ENCODE peak calls at places on chromosomes 12 and 14, in four cellular contexts. One of them, this sample, is unnamed.

GRCh38 chr12:26043139-26044006 is 81.5 kb downstream of the BHLHE41 start:
- DNase-seq in WTC11: no peak
- DNase-seq in H1: no peak
- DNase-seq in K562: no peak
- DNase-seq in this sample: no peak

GRCh38 chr12:57342207-57342691 is 88.6 kb downstream of the R3HDM2 start:
- DNase-seq in WTC11: peak; percentile 34
- DNase-seq in H1: peak; percentile 59
- DNase-seq in K562: no peak
- DNase-seq in this sample: peak; percentile 48

GRCh38 chr14:98956616-98957015 is 315.4 kb downstream of the BCL11B start:
- DNase-seq in WTC11: no peak
- DNase-seq in H1: no peak
- DNase-seq in K562: no peak
- DNase-seq in this sample: no peak

GRCh38 chr12:2772370-2772769 is 22.4 kb upstream of the FKBP4 start:
- DNase-seq in WTC11: no peak
- DNase-seq in H1: no peak
- DNase-seq in K562: no peak
- DNase-seq in this sample: no peak

GRCh38 chr14:68404652-68405183 is 388.1 kb downstream of the ZFP36L1 start:
- DNase-seq in WTC11: no peak
- DNase-seq in H1: no peak
- DNase-seq in K562: no peak
- DNase-seq in this sample: no peak

GRCh38 chr12:20588057-20588456 is 107.1 kb upstream of the SLCO1C1 start:
- DNase-seq in WTC11: no peak
- DNase-seq in H1: no peak
- DNase-seq in K562: no peak
- DNase-seq in this sample: peak; percentile 79

GRCh38 chr12:12081836-12082497 is 11.2 kb downstream of the BCL2L14 start:
- DNase-seq in WTC11: no peak
- DNase-seq in H1: peak; percentile 52
- DNase-seq in K562: peak; percentile 32
- DNase-seq in this sample: peak; percentile 67

GRCh38 chr14:50529288-50530179 is 2.8 kb downstream of the MAP4K5 start:
- DNase-seq in WTC11: no peak
- DNase-seq in H1: no peak
- DNase-seq in K562: no peak
- DNase-seq in this sample: no peak

GRCh38 chr12:130070017-130070653 is 92.1 kb upstream of the FZD10 start:
- DNase-seq in WTC11: no peak
- DNase-seq in H1: no peak
- DNase-seq in K562: peak; percentile 75
- DNase-seq in this sample: peak; percentile 49

GRCh38 chr12:14948672-14949071 is 10.3 kb upstream of the ERP27 start:
- DNase-seq in WTC11: no peak
- DNase-seq in H1: no peak
- DNase-seq in K562: no peak
- DNase-seq in this sample: no peak

DNA sequence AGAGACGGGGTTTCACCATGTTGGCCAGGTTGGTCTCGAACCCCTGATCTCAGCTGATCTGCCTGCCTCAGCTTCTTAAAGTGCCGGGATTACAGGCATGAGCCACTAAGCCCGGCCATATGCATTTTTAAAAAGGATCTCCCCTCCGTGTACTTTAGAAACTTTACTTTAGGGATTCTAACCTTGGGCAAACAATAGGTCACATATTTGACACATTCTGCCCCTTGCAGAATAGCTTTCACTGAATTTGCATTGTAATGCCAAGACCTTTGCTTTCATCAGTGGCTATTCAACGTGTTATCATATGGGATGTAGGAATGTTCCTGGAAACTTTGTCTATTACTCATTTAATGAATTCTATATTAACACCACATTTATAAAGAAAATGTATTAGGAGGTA is 11.4 kb upstream of the ANKS1B start:
- DNase-seq in WTC11: no peak
- DNase-seq in H1: no peak
- DNase-seq in K562: no peak
- DNase-seq in this sample: no peak
- TF ChIP-seq TEAD4 in WTC11: no peak
- TF ChIP-seq TEAD4 in H1: no peak
- TF ChIP-seq TEAD4 in K562: no peak
- TF ChIP-seq TEAD4 in this sample: no peak

GRCh38 chr12:27844427-27845090 is 64.5 kb upstream of the MANSC4 start:
- DNase-seq in WTC11: no peak
- DNase-seq in H1: no peak
- DNase-seq in K562: no peak
- DNase-seq in this sample: no peak

GRCh38 chr12:27840229-27840999 is 60.4 kb upstream of the MANSC4 start:
- DNase-seq in WTC11: no peak
- DNase-seq in H1: no peak
- DNase-seq in K562: no peak
- DNase-seq in this sample: no peak

GRCh38 chr12:27838543-27838942 is 58.5 kb upstream of the MANSC4 start:
- DNase-seq in WTC11: no peak
- DNase-seq in H1: no peak
- DNase-seq in K562: no peak
- DNase-seq in this sample: no peak

GRCh38 chr12:27843714-27844245 is 63.7 kb upstream of the MANSC4 start:
- DNase-seq in WTC11: no peak
- DNase-seq in H1: no peak
- DNase-seq in K562: peak; percentile 23
- DNase-seq in this sample: no peak

GRCh38 chr12:27841392-27841882 is 61.4 kb upstream of the MANSC4 start:
- DNase-seq in WTC11: no peak
- DNase-seq in H1: no peak
- DNase-seq in K562: no peak
- DNase-seq in this sample: no peak
- TF ChIP-seq TEAD4 in WTC11: no peak
- TF ChIP-seq TEAD4 in H1: no peak
- TF ChIP-seq TEAD4 in K562: no peak
- TF ChIP-seq TEAD4 in this sample: no peak

DNA sequence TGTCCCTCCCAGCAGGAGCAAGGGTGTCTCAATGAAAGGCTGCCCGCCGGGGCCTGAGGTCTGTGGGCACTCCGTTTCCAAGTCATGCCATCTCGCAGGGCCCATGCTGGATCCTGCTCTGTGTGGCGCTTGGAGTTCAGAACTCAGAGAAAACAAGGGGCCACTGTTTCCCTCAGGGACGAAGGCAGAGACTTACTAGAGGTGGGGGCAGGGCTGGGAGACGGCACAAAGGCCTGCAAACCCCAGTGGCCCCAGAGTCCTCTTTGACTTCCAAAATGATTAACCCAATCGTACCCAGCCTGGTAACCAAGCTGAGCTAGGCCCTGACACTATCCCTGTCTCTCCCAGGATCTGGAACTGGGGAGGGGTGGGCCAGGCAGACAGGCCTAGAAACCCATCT is 95.8 kb downstream of the ITPK1 start:
- DNase-seq in WTC11: no peak
- DNase-seq in H1: no peak
- DNase-seq in K562: no peak
- DNase-seq in this sample: no peak
- TF ChIP-seq TEAD4 in WTC11: no peak
- TF ChIP-seq TEAD4 in H1: no peak
- TF ChIP-seq TEAD4 in K562: no peak
- TF ChIP-seq TEAD4 in this sample: no peak

DNA sequence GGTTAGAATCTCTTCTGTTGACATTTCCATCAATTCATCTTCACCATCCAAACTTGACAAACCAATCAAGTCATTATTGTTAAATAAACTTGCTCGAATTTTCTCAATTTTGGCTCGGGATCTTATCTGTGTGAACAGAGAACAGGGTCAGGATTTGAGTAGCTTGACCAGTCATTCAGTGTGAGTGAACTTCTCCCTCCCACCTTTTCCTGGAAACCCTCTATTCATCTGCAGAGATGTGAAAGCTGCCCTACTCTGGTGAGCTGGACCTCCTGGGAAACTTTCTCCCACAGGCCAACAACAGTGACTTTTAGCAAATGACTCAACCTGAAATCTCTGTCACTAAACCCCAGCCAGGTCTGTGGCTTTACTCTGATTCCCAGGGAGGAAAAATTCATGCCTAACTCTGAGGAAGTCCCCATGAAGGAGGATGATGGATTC is 57.8 kb downstream of the TRAFD1 start:
- DNase-seq in WTC11: no peak
- DNase-seq in H1: no peak
- DNase-seq in K562: no peak
- DNase-seq in this sample: no peak
- TF ChIP-seq TEAD4 in WTC11: no peak
- TF ChIP-seq TEAD4 in H1: no peak
- TF ChIP-seq TEAD4 in K562: no peak
- TF ChIP-seq TEAD4 in this sample: no peak

DNA sequence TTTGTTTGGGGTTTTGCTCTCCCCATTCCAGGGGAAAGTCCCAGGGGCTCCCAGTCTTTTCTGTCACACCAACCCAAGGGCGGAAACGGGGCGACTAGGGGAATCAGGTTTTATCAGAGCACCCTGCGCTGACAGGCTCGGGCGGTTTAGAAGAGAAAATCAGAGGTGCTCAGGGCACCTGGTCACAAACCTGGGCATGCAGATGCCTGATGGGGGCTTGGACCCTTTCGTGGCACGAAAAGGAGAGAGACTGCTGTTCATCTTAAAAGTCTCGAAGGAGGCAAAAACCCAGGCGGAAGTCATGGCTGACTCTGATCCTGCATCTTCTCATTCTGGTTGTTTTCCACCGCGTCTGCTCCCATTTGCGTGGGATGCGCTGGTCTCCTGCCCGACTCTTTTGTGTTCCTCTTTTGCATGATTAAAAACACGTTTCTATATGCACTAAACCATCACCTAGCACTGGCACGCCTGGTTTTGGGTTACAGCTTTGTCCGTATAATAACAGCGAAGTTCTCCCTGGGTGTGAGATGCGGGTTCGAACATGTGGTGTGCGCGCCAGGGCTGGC is 13.2 kb downstream of the OTX2 start:
- DNase-seq in WTC11: peak; percentile 21
- DNase-seq in H1: peak; percentile 64
- DNase-seq in K562: no peak
- DNase-seq in this sample: no peak
- TF ChIP-seq TEAD4 in WTC11: no peak
- TF ChIP-seq TEAD4 in H1: no peak
- TF ChIP-seq TEAD4 in K562: no peak
- TF ChIP-seq TEAD4 in this sample: no peak

DNA sequence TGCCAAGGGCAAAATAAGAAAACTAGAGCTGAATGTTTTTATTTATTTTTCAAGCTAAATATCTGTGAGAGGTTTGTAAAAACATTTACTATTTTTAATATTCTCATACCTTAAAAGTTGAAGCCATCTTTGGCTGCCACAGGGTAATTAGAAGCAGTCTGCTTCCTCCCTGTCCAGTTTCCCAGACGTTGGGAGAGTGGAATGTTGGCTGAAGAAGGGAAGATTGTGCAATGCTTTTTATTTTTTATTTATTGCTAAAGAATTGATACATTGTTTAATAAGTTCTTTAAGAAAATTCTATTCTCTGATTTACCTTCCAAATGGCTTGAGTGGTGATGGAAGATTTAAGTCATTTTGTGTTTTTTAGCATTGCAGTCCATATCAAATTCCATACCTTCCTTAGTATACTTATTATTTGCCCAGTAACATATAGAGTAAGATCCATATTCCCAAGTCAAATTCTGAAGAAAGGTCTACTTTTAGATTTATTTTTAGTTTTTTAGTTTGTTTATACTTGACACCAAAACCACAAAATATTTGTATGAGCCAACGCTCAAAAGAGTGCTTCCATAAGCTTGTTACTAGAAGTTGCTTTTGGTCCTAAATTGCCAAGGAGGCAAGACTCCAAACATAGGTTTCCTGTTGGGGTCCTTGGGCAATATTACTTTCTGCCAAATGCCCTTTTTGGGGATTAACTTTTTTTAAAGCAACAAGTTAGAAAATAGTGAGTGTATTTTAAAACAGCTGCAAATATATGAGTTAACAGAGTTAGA is 124.0 kb upstream of the CPM start:
- DNase-seq in WTC11: no peak
- DNase-seq in H1: no peak
- DNase-seq in K562: no peak
- DNase-seq in this sample: no peak
- TF ChIP-seq TEAD4 in WTC11: no peak
- TF ChIP-seq TEAD4 in H1: no peak
- TF ChIP-seq TEAD4 in K562: no peak
- TF ChIP-seq TEAD4 in this sample: no peak

GRCh38 chr12:40946612-40947194 is 241.4 kb upstream of the PDZRN4 start:
- DNase-seq in WTC11: no peak
- DNase-seq in H1: no peak
- DNase-seq in K562: peak; percentile 32
- DNase-seq in this sample: peak; percentile 17
- TF ChIP-seq TEAD4 in WTC11: no peak
- TF ChIP-seq TEAD4 in H1: no peak
- TF ChIP-seq TEAD4 in K562: no peak
- TF ChIP-seq TEAD4 in this sample: no peak

GRCh38 chr14:104388631-104389325 is 190.8 kb upstream of the C14orf180 start:
- DNase-seq in WTC11: no peak
- DNase-seq in H1: no peak
- DNase-seq in K562: no peak
- DNase-seq in this sample: peak; percentile 36

GRCh38 chr14:104389326-104390220 is 190.0 kb upstream of the C14orf180 start:
- DNase-seq in WTC11: no peak
- DNase-seq in H1: no peak
- DNase-seq in K562: no peak
- DNase-seq in this sample: peak; percentile 38

GRCh38 chr14:104390941-104391901 is 188.3 kb upstream of the C14orf180 start:
- DNase-seq in WTC11: no peak
- DNase-seq in H1: no peak
- DNase-seq in K562: no peak
- DNase-seq in this sample: no peak

GRCh38 chr14:104392001-104392395 is 187.6 kb upstream of the C14orf180 start:
- DNase-seq in WTC11: no peak
- DNase-seq in H1: no peak
- DNase-seq in K562: no peak
- DNase-seq in this sample: no peak

DNA sequence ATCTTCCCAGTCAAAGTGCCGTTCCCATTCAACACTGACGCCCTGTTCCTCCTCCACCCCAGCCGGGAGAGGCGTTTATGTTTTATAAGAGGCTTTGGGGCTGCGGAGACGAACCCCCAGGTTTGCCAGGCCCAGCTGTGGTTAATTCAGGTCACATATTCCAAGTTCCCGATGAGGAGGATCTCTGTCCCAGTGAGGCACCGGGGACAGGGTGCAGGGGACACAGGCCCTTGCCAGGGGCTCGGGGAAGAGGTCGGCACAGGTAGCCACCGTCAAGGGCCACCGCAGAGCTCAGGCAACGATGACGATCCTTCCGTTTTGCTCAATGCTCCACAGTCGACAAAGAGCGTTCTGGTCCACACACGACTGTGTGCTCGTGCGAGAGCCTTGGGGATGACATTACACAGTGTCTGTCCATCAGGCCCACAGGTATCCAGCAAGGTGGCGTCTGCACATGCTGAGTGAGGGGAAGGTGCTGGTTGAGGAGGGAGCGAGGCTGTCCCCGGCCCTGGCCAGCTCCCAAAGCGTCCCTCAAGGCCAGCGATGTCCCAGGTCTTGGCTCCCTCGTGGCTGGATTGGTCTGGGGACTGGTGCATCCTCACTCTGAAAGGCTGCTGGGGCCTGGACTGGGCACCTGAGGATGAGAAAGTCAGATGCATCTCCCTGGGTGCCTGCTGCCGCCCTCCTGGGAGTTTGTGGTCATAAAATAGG is 189.2 kb upstream of the C14orf180 start:
- DNase-seq in WTC11: no peak
- DNase-seq in H1: no peak
- DNase-seq in K562: no peak
- DNase-seq in this sample: no peak
- TF ChIP-seq TEAD4 in WTC11: no peak
- TF ChIP-seq TEAD4 in H1: no peak
- TF ChIP-seq TEAD4 in K562: no peak
- TF ChIP-seq TEAD4 in this sample: no peak